ENCODE peak calls at places on chromosomes 6 and 20, in nine cellular contexts. Z is ELF-1, J is H4, O is amniotic stem cell, G is GDM1, R is adipocyte, E is GM20000, M is NCI-H1436, P is ELR. K is an unnamed sample.

GRCh38 chr20:18016772-18017171 is 40.9 kb downstream of the OVOL2 start:
- DNase-seq in E (no peak), R (no peak), G (no peak), O (no peak), P (no peak), M (no peak), J (no peak), Z (no peak), K (no peak)

GRCh38 chr6:44642870-44643522 is 255.5 kb downstream of the CDC5L start:
- DNase-seq in Z (no peak), R (no peak), O (no peak), G (no peak), J (no peak), M (no peak), P (peak; percentile 76), E (no peak), K (no peak)

GRCh38 chr6:19668710-19669109 is 168.5 kb upstream of the ID4 start:
- DNase-seq in O (no peak), E (no peak), R (peak; percentile 41), Z (no peak), P (no peak), M (no peak), J (no peak), G (no peak), K (no peak)

GRCh38 chr6:35128496-35128895 is 12.6 kb downstream of the TCP11 start:
- DNase-seq in E (no peak), O (no peak), J (no peak), M (no peak), G (no peak), P (peak; percentile 45), R (peak; percentile 32), Z (no peak), K (no peak)

GRCh38 chr6:160767019-160767646 is 65.1 kb downstream of the PLG start:
- DNase-seq in E (peak; percentile 87), R (peak; percentile 29), O (no peak), J (peak; percentile 44), P (peak; percentile 1), M (peak; percentile 38), Z (peak; percentile 85), G (no peak), K (peak; percentile 59)

GRCh38 chr6:28336284-28337024 is 506 bp upstream of the ZSCAN31 start:
- DNase-seq in M (no peak), G (peak; percentile 74), E (peak; percentile 26), Z (no peak), P (peak; percentile 47), R (peak; percentile 68), O (no peak), J (peak; percentile 78), K (no peak)

GRCh38 chr20:58673119-58673518 is 19.5 kb upstream of the NPEPL1 start:
- DNase-seq in R (no peak), E (no peak), O (no peak), P (no peak), Z (no peak), J (no peak), M (no peak), G (no peak), K (no peak)

GRCh38 chr6:81988446-81988845 is 236.0 kb upstream of the TENT5A start:
- DNase-seq in O (no peak), M (no peak), P (peak; percentile 25), R (no peak), G (no peak), E (no peak), Z (no peak), J (no peak), K (no peak)

GRCh38 chr20:53736122-53736756 is 142.6 kb upstream of the ZNF217 start:
- DNase-seq in M (no peak), J (no peak), O (no peak), R (peak; percentile 37), Z (no peak), E (no peak), P (peak; percentile 30), G (no peak), K (no peak)

GRCh38 chr6:119043265-119043664 is 35.2 kb downstream of the FAM184A start:
- DNase-seq in J (no peak), Z (peak; percentile 43), R (no peak), P (no peak), G (no peak), E (no peak), M (no peak), O (no peak), K (no peak)

GRCh38 chr6:131954775-131955107 is 3.6 kb upstream of the CCN2 start:
- DNase-seq in M (no peak), P (peak; percentile 96), E (no peak), O (peak; percentile 88), G (no peak), R (peak; percentile 96), J (peak; percentile 92), Z (peak; percentile 62), K (no peak)

GRCh38 chr6:147222160-147222838 is 18.1 kb downstream of the STXBP5 start:
- DNase-seq in J (no peak), G (peak; percentile 32), R (peak; percentile 45), P (peak; percentile 59), Z (no peak), E (no peak), M (no peak), O (no peak), K (no peak)

GRCh38 chr6:36851149-36851614 is 11.9 kb upstream of the CPNE5 start:
- DNase-seq in Z (peak; percentile 66), J (no peak), M (peak; percentile 58), P (peak; percentile 78), R (peak; percentile 79), O (peak; percentile 33), G (peak; percentile 39), E (peak; percentile 68), K (no peak)

GRCh38 chr20:35730583-35731468 is 11.2 kb downstream of the RBM39 start:
- DNase-seq in M (no peak), O (no peak), G (no peak), E (no peak), R (no peak), J (no peak), Z (no peak), P (no peak), K (no peak)

GRCh38 chr20:23336476-23336875 is 14.1 kb upstream of the NXT1 start:
- DNase-seq in J (no peak), R (no peak), E (no peak), O (no peak), P (no peak), G (no peak), M (no peak), Z (no peak), K (no peak)

GRCh38 chr20:7410150-7410549 is 530.1 kb downstream of the HAO1 start:
- DNase-seq in E (no peak), G (no peak), P (no peak), J (no peak), O (no peak), M (no peak), Z (no peak), R (no peak), K (no peak)

GRCh38 chr6:77926198-77926752 is 273.4 kb downstream of the MEI4 start:
- DNase-seq in R (no peak), G (no peak), M (no peak), E (no peak), J (no peak), Z (no peak), O (no peak), P (peak; percentile 1), K (no peak)

K was measured in psoas muscle.